ENCODE peak calls at places on chromosomes 13 and 19, in four cellular contexts. P is brain microvascular endothelial cell, S is amniotic stem cell, O is ELR. H is an unnamed sample.

GRCh38 chr13:39578821-39579291 is 24.1 kb downstream of the LHFPL6 start:
- DNase-seq in P (no peak), S (no peak), O (no peak), H (no peak)

GRCh38 chr13:43132228-43132627 is 108.8 kb downstream of the DNAJC15 start:
- DNase-seq in S (no peak), O (peak), P (peak), H (peak)

GRCh38 chr19:35862528-35862927 is 5.8 kb downstream of the KIRREL2 start:
- DNase-seq in P (no peak), S (no peak), O (no peak), H (no peak)

GRCh38 chr19:57947088-57947418 is 453 bp downstream of the ZNF256 start:
- DNase-seq in P (no peak), S (no peak), O (peak), H (no peak)

GRCh38 chr13:72431981-72432617 is 295.3 kb downstream of the MZT1 start:
- DNase-seq in S (no peak), P (no peak), O (no peak), H (no peak)

GRCh38 chr13:91647361-91647970 is 249.0 kb downstream of the GPC5 start:
- DNase-seq in P (no peak), O (peak), S (no peak), H (peak)

GRCh38 chr13:36151591-36151990 is 20.4 kb upstream of the DCLK1 start:
- DNase-seq in P (no peak), S (no peak), O (no peak), H (no peak)

GRCh38 chr19:49615861-49616260 is 24.1 kb downstream of the RRAS start:
- DNase-seq in O (no peak), P (no peak), S (no peak), H (no peak)

GRCh38 chr19:12411893-12412292 is 10.8 kb upstream of the ZNF799 start:
- DNase-seq in O (no peak), S (no peak), P (no peak), H (no peak)

GRCh38 chr19:33878136-33878535 is 81.5 kb downstream of the KCTD15 start:
- DNase-seq in O (no peak), P (no peak), S (no peak), H (no peak)

GRCh38 chr13:40190656-40191100 is 475.8 kb downstream of the FOXO1 start:
- DNase-seq in P (peak), O (peak), S (no peak), H (peak)

GRCh38 chr13:35857769-35858168 is 273.4 kb downstream of the DCLK1 start:
- DNase-seq in S (no peak), P (peak), O (no peak), H (no peak)

GRCh38 chr19:45098521-45099464 is 5.8 kb downstream of the PPP1R37 start:
- DNase-seq in O (no peak), S (no peak), P (no peak), H (peak)

GRCh38 chr13:72113070-72113469 is 246.1 kb upstream of the DACH1 start:
- DNase-seq in S (no peak), P (no peak), O (peak), H (no peak)

GRCh38 chr19:50520822-50521465 is 7.2 kb upstream of the ASPDH start:
- DNase-seq in O (no peak), S (no peak), P (no peak), H (no peak)

GRCh38 chr19:46299004-46299509 is 2.2 kb downstream of the HIF3A start:
- DNase-seq in P (peak), S (no peak), O (peak), H (peak)

GRCh38 chr13:41552031-41552430 is 94.7 kb downstream of the RGCC start:
- DNase-seq in P (no peak), S (no peak), O (no peak), H (no peak)

GRCh38 chr13:22454586-22454985 is 726.2 kb upstream of the SGCG start:
- DNase-seq in O (no peak), P (no peak), S (no peak), H (peak)

GRCh38 chr19:9702186-9702585 is 27.3 kb upstream of the ZNF562 start:
- DNase-seq in O (no peak), S (no peak), P (no peak), H (no peak)

GRCh38 chr19:7386769-7387168 is 38.0 kb downstream of the ARHGEF18 start:
- DNase-seq in O (no peak), P (no peak), S (no peak), H (no peak)

GRCh38 chr13:97266328-97266727 is 44.2 kb downstream of the MBNL2 start:
- DNase-seq in S (no peak), O (no peak), P (no peak), H (peak)

GRCh38 chr13:86946734-86947133 is 724.4 kb upstream of the SLITRK5 start:
- DNase-seq in S (no peak), O (no peak), P (no peak), H (peak)

GRCh38 chr19:35466259-35466658 is 18.2 kb downstream of the FFAR2 start:
- DNase-seq in O (no peak), P (no peak), S (no peak), H (no peak)

GRCh38 chr13:80141114-80141849 is 199.6 kb downstream of the SPRY2 start:
- DNase-seq in S (peak), P (peak), O (no peak), H (no peak)

GRCh38 chr13:106534844-106535551 is 464 bp downstream of the EFNB2 start:
- DNase-seq in P (no peak), S (no peak), O (peak), H (no peak)

GRCh38 chr13:76723551-76724232 is 162.5 kb downstream of the KCTD12 start:
- DNase-seq in P (peak), S (peak), O (peak), H (peak)

GRCh38 chr19:28313633-28314032 is 899.3 kb downstream of the UQCRFS1 start:
- DNase-seq in O (no peak), P (peak), S (no peak), H (peak)

GRCh38 chr13:35700661-35701060 is 224.2 kb upstream of the MAB21L1 start:
- DNase-seq in P (peak), O (peak), S (no peak), H (no peak)

GRCh38 chr13:50123862-50124535 is 108.8 kb downstream of the KCNRG start:
- DNase-seq in P (peak), S (peak), O (peak), H (peak)

GRCh38 chr19:30001301-30001700 is 59.3 kb downstream of the URI1 start:
- DNase-seq in S (no peak), P (no peak), O (no peak), H (no peak)

GRCh38 chr13:113216165-113217056 is 7.0 kb downstream of the CUL4A start:
- DNase-seq in O (peak), P (peak), S (no peak), H (peak)

GRCh38 chr13:114143806-114144605 is 11.6 kb upstream of the RASA3 start:
- DNase-seq in P (no peak), O (no peak), S (no peak), H (no peak)

GRCh38 chr19:14615628-14616027 is 32.7 kb downstream of the CLEC17A start:
- DNase-seq in P (no peak), O (no peak), S (no peak), H (no peak)

GRCh38 chr13:91200486-91200885 is 147.0 kb upstream of the MIR17HG start:
- DNase-seq in O (no peak), P (no peak), S (no peak), H (no peak)

GRCh38 chr19:31515931-31516330 is 166.7 kb upstream of the TSHZ3 start:
- DNase-seq in P (no peak), S (no peak), O (no peak), H (no peak)

H was measured in A172.